ENCODE peak calls at places on chromosomes 11 and 22, in four cellular contexts. O is GM12878, H is K562, X is HepG2. S is an unnamed sample.

GRCh38 chr11:67662806-67663514 is 11.5 kb downstream of the ALDH3B2 start:
- DNase-seq in O (no peak), H (no peak), X (no peak), S (peak)

GRCh38 chr11:133945087-133945974 is 11.4 kb downstream of the IGSF9B start:
- DNase-seq in O (no peak), H (peak), X (no peak), S (no peak)

GRCh38 chr22:30223303-30223702 is 23.3 kb downstream of the LIF start:
- DNase-seq in O (no peak), H (no peak), X (no peak), S (no peak)

GRCh38 chr22:17772963-17773605 is 1.2 kb downstream of the BID start:
- DNase-seq in O (no peak), H (peak), X (no peak), S (no peak)

GRCh38 chr11:66317322-66317765 is 500 bp upstream of the CD248 start:
- DNase-seq in O (no peak), H (no peak), X (peak), S (no peak)

GRCh38 chr22:40499187-40499753 is 128.9 kb downstream of the SGSM3 start:
- DNase-seq in O (peak), H (peak), X (peak), S (no peak)

GRCh38 chr22:39818050-39818449 is 75.5 kb downstream of the ENTHD1 start:
- DNase-seq in O (no peak), H (peak), X (no peak), S (no peak)

GRCh38 chr11:62108017-62108750 is 15.6 kb upstream of the INCENP start:
- DNase-seq in O (peak), H (peak), X (peak), S (peak)

GRCh38 chr11:66918751-66919150 is 39.4 kb downstream of the PC start:
- DNase-seq in O (no peak), H (no peak), X (no peak), S (no peak)

GRCh38 chr11:78050964-78051831 is 12.5 kb upstream of the THRSP start:
- DNase-seq in O (no peak), H (peak), X (peak), S (no peak)

GRCh38 chr11:35923452-35923851 is 20.4 kb upstream of the LDLRAD3 start:
- DNase-seq in O (no peak), H (no peak), X (no peak), S (no peak)

GRCh38 chr11:35916270-35916669 is 27.6 kb upstream of the LDLRAD3 start:
- DNase-seq in O (no peak), H (no peak), X (no peak), S (no peak)

GRCh38 chr11:35917676-35918075 is 26.2 kb upstream of the LDLRAD3 start:
- DNase-seq in O (no peak), H (no peak), X (no peak), S (no peak)

GRCh38 chr11:35918716-35919115 is 25.1 kb upstream of the LDLRAD3 start:
- DNase-seq in O (no peak), H (no peak), X (no peak), S (no peak)

DNA sequence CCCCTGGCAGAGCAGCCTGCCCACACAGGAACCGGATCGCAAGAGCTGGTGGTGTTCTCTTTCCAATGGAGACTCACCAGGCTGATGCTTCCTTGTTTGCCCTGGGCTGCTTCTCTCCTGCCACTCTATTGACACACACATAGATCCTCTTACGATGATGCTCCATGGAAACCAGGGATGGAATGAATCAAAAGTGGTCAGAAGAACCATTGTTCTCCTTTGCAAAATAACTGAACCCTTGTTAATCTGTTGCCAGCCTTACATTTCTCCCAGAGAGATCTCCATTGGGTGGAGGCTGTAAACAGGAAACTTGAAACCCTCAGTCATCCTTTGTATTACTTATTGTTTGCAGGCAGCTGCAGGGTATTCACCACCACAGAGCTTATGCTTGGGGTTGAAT is 24.6 kb upstream of the LDLRAD3 start:
- DNase-seq in O (no peak), H (no peak), X (no peak), S (no peak)
- TF ChIP-seq TARDBP in O (no peak), H (no peak), X (no peak), S (no peak)

GRCh38 chr11:47606731-47607130 is 12.5 kb upstream of the C1QTNF4 start:
- DNase-seq in O (no peak), H (no peak), X (no peak), S (no peak)
- TF ChIP-seq TARDBP in O (no peak), H (no peak), X (no peak), S (no peak)

GRCh38 chr22:37281195-37281594 is 1.1 kb upstream of the CYTH4 start:
- DNase-seq in O (no peak), H (no peak), X (no peak), S (no peak)

GRCh38 chr22:37283393-37283937 is 1.2 kb downstream of the CYTH4 start:
- DNase-seq in O (no peak), H (no peak), X (no peak), S (no peak)

GRCh38 chr22:37281646-37282384 is 493 bp upstream of the CYTH4 start:
- DNase-seq in O (no peak), H (no peak), X (no peak), S (no peak)

GRCh38 chr22:37280718-37281117 is 1.6 kb upstream of the CYTH4 start:
- DNase-seq in O (no peak), H (no peak), X (no peak), S (no peak)

GRCh38 chr22:37282385-37282677 is at the start of gene CYTH4:
- DNase-seq in O (no peak), H (peak), X (no peak), S (no peak)
- TF ChIP-seq TARDBP in O (no peak), H (no peak), X (no peak), S (no peak)

DNA sequence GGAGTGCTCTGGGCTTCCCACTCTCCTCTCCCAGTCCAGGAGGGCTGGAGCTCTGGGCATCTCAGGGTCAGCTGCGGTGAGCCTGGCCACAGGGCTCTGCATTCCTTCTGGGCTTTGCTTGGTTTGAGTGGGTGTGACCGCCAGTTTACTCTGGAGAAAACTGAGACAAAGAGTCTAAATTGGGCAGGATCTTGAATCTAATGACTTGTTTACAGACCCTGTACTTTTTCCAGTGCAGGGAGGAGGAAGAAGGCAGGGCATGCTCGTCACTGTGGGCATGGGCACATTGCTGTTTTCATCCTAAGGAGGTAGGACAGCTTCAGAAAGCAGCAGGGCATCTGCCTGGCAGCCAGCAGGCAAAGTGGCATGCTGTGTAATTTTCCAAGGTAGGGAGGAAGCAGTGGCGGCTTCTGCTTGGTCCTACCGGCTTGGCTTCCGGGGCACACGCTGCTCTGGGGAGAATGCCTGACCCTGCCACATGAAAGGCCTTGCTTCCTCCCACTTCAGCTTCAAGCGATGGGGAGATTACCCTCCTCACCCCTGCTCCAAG is 22.9 kb downstream of the FLI1 start:
- DNase-seq in O (no peak), H (no peak), X (no peak), S (no peak)
- TF ChIP-seq TARDBP in O (no peak), H (no peak), X (no peak), S (no peak)